ENCODE peak calls at places on chromosomes 5 and 9, in seven cellular contexts. One of them, this sample, is unnamed.

GRCh38 chr9:21402387-21403247 is 6.3 kb upstream of the IFNA8 start:
- DNase-seq in cardiac fibroblast: no peak
- DNase-seq in AG04450: no peak
- DNase-seq in T-helper 2 cell: no peak
- DNase-seq in endothelial cell: peak
- DNase-seq in iris pigment epithelial cell: no peak
- DNase-seq in CD8-positive, alpha-beta T cell: peak
- DNase-seq in this sample: no peak

GRCh38 chr5:147558826-147559225 is 49.0 kb upstream of the DPYSL3 start:
- DNase-seq in T-helper 2 cell: no peak
- DNase-seq in AG04450: peak
- DNase-seq in cardiac fibroblast: peak
- DNase-seq in endothelial cell: peak
- DNase-seq in CD8-positive, alpha-beta T cell: no peak
- DNase-seq in iris pigment epithelial cell: peak
- DNase-seq in this sample: no peak

GRCh38 chr9:105694848-105695581 is 674 bp downstream of the TMEM38B start:
- DNase-seq in endothelial cell: peak
- DNase-seq in cardiac fibroblast: peak
- DNase-seq in T-helper 2 cell: peak
- DNase-seq in CD8-positive, alpha-beta T cell: peak
- DNase-seq in iris pigment epithelial cell: peak
- DNase-seq in AG04450: no peak
- DNase-seq in this sample: peak

GRCh38 chr9:134594376-134594941 is 47.1 kb upstream of the COL5A1 start:
- DNase-seq in T-helper 2 cell: no peak
- DNase-seq in cardiac fibroblast: no peak
- DNase-seq in iris pigment epithelial cell: no peak
- DNase-seq in AG04450: no peak
- DNase-seq in CD8-positive, alpha-beta T cell: no peak
- DNase-seq in endothelial cell: peak
- DNase-seq in this sample: no peak

GRCh38 chr5:157651623-157652376 is 438 bp downstream of the SOX30 start:
- DNase-seq in endothelial cell: peak
- DNase-seq in cardiac fibroblast: peak
- DNase-seq in AG04450: no peak
- DNase-seq in iris pigment epithelial cell: peak
- DNase-seq in CD8-positive, alpha-beta T cell: peak
- DNase-seq in T-helper 2 cell: peak
- DNase-seq in this sample: no peak

GRCh38 chr5:36683821-36684434 is 77.5 kb downstream of the SLC1A3 start:
- DNase-seq in endothelial cell: no peak
- DNase-seq in T-helper 2 cell: no peak
- DNase-seq in cardiac fibroblast: peak
- DNase-seq in iris pigment epithelial cell: no peak
- DNase-seq in CD8-positive, alpha-beta T cell: no peak
- DNase-seq in AG04450: peak
- DNase-seq in this sample: no peak

GRCh38 chr9:129822825-129823162 is 1.1 kb downstream of the TOR1A start:
- DNase-seq in cardiac fibroblast: peak
- DNase-seq in iris pigment epithelial cell: peak
- DNase-seq in AG04450: no peak
- DNase-seq in T-helper 2 cell: no peak
- DNase-seq in endothelial cell: no peak
- DNase-seq in CD8-positive, alpha-beta T cell: no peak
- DNase-seq in this sample: no peak

GRCh38 chr5:51983161-51983560 is 599.9 kb downstream of the ISL1 start:
- DNase-seq in iris pigment epithelial cell: no peak
- DNase-seq in T-helper 2 cell: no peak
- DNase-seq in cardiac fibroblast: no peak
- DNase-seq in CD8-positive, alpha-beta T cell: no peak
- DNase-seq in AG04450: no peak
- DNase-seq in endothelial cell: no peak
- DNase-seq in this sample: no peak

GRCh38 chr5:134184155-134185135 is 7.7 kb upstream of the SKP1 start:
- DNase-seq in iris pigment epithelial cell: peak
- DNase-seq in endothelial cell: peak
- DNase-seq in cardiac fibroblast: peak
- DNase-seq in T-helper 2 cell: peak
- DNase-seq in AG04450: no peak
- DNase-seq in CD8-positive, alpha-beta T cell: peak
- DNase-seq in this sample: peak

GRCh38 chr5:163451489-163451888 is 8.4 kb downstream of the NUDCD2 start:
- DNase-seq in CD8-positive, alpha-beta T cell: no peak
- DNase-seq in T-helper 2 cell: no peak
- DNase-seq in cardiac fibroblast: no peak
- DNase-seq in iris pigment epithelial cell: no peak
- DNase-seq in AG04450: no peak
- DNase-seq in endothelial cell: no peak
- DNase-seq in this sample: no peak